ENCODE peak calls at places on chromosomes 13 and 19, in nine cellular contexts. A is HCT116; O is brain microvascular endothelial cell; D is aorta; C is naive thymus-derived CD4-positive, alpha-beta T cell; X is H9; P is A549; Z is PC-3; H is substantia nigra. K is an unnamed sample.
A peak's percentile ranks its signal among the peaks of the same experiment; 100 is the strongest.

GRCh38 chr13:108226184-108226583 is 8.0 kb downstream of the ABHD13 start:
- DNase-seq in A (no peak), O (no peak), D (no peak), C (no peak), X (no peak), P (no peak), Z (no peak), H (no peak), K (no peak)

GRCh38 chr13:74280093-74280794 is 146.0 kb upstream of the KLF12 start:
- DNase-seq in A (no peak), O (no peak), D (no peak), C (no peak), X (no peak), P (no peak), Z (no peak), H (no peak), K (no peak)

GRCh38 chr13:95858286-95859075 is 181.5 kb downstream of the DNAJC3 start:
- DNase-seq in A (no peak), O (peak; percentile 46), D (no peak), C (no peak), X (no peak), P (no peak), Z (peak; percentile 7), H (no peak), K (no peak)

GRCh38 chr19:48920949-48921348 is 12.6 kb upstream of the DHDH start:
- DNase-seq in A (no peak), O (no peak), D (no peak), C (no peak), X (no peak), P (no peak), Z (no peak), H (no peak), K (no peak)

GRCh38 chr19:2235396-2236284 is 489 bp downstream of the PLEKHJ1 start:
- DNase-seq in A (no peak), O (no peak), D (no peak), C (peak; percentile 27), X (no peak), P (no peak), Z (no peak), H (no peak), K (no peak)

GRCh38 chr13:42894765-42895181 is 97.3 kb downstream of the EPSTI1 start:
- DNase-seq in A (no peak), O (peak; percentile 51), D (no peak), C (no peak), X (no peak), P (no peak), Z (peak; percentile 51), H (no peak), K (no peak)

GRCh38 chr19:6490134-6490533 is 8.5 kb upstream of the DENND1C start:
- DNase-seq in A (no peak), O (no peak), D (no peak), C (no peak), X (no peak), P (no peak), Z (no peak), H (no peak), K (no peak)

GRCh38 chr13:56378566-56378965 is 762.2 kb upstream of the PRR20A start:
- DNase-seq in A (no peak), O (no peak), D (no peak), C (no peak), X (no peak), P (no peak), Z (no peak), H (no peak), K (no peak)

GRCh38 chr13:53250272-53250875 is 221.8 kb downstream of the OLFM4 start:
- DNase-seq in A (peak; percentile 56), O (peak; percentile 52), D (no peak), C (peak; percentile 13), X (no peak), P (peak; percentile 65), Z (peak; percentile 79), H (no peak), K (peak; percentile 14)

GRCh38 chr19:16042533-16043085 is 33.7 kb upstream of the TPM4 start:
- DNase-seq in A (no peak), O (peak; percentile 7), D (no peak), C (no peak), X (no peak), P (no peak), Z (peak; percentile 9), H (no peak), K (no peak)

GRCh38 chr13:75076476-75076875 is 405.5 kb downstream of the TBC1D4 start:
- DNase-seq in A (no peak), O (no peak), D (no peak), C (no peak), X (no peak), P (no peak), Z (no peak), H (no peak), K (no peak)

GRCh38 chr19:58380037-58380735 is 644 bp downstream of the ZNF837 start:
- DNase-seq in A (no peak), O (peak; percentile 18), D (no peak), C (no peak), X (no peak), P (no peak), Z (no peak), H (no peak), K (no peak)

GRCh38 chr13:27489456-27489855 is 39.1 kb upstream of the MTIF3 start:
- DNase-seq in A (no peak), O (no peak), D (no peak), C (no peak), X (no peak), P (no peak), Z (no peak), H (no peak), K (no peak)

GRCh38 chr19:14528419-14529253 is 758 bp upstream of the TECR start:
- DNase-seq in A (no peak), O (no peak), D (peak; percentile 54), C (no peak), X (no peak), P (no peak), Z (no peak), H (no peak), K (no peak)

GRCh38 chr19:6068711-6069110 is 41.6 kb downstream of the RFX2 start:
- DNase-seq in A (no peak), O (no peak), D (no peak), C (no peak), X (no peak), P (no peak), Z (no peak), H (no peak), K (no peak)

GRCh38 chr19:15562861-15563260 is 52.2 kb upstream of the CYP4F8 start:
- DNase-seq in A (peak; percentile 28), O (no peak), D (no peak), C (no peak), X (no peak), P (no peak), Z (peak; percentile 57), H (no peak), K (no peak)

DNA sequence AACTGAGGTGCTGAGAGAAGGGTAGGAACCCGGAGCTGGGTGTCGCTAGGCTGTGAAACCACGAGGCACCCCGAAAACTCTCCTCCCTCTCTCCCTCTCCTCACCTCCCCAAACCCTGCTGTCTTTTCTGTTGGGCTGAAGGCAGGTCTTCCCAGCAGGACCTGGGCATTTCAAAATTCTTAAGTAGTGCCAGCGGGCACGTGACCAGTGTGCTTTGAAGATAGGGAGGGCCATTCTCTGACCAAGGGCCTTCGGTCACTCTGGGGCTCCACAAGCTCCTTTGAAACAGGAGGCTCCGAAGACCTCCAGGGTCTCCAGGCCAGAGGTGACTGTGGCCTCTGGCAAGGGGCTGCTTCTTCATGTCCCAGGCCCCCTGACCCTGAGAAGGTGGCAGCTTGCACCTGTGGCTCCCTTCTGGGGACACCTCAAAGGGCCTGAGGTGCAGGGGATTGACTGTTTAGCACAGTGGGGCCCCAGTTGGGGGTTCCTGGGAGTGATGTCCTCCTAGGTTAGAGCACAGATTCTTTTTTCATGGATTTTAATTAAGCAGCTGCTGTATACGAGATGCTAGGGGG is 48.3 kb downstream of the DNM2 start:
- DNase-seq in A (no peak), O (no peak), D (no peak), C (no peak), X (no peak), P (no peak), Z (no peak), H (no peak), K (no peak)
- H3K27ac ChIP-seq in A (no peak overlapping the region), O (no peak overlapping the region), D (peak overlapping the region; percentile 53), C (peak overlapping the region; percentile 28), X (no peak overlapping the region), P (peak overlapping the region; percentile 89), Z (no peak overlapping the region), H (peak overlapping the region; percentile 95), K (no peak overlapping the region)

DNA sequence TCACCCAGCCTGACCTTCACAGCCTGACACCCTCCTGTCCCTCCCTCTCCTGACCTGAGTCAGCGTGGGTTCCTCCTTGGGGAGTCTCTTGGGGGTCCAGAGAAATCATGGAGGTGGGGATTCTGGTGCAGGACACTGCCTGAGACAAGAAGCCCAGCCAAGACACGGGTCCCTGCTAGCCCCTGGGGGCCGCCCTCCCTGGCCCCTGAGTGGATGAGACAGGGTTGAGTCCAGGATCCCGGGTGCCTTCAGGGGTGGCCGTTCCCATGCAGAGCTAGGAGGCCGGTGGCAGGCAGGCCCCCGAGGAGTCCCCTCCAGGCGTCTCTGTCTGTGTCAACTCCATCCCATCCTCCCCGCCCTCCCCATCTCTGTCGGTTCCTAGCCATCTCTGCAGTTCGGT is 1.6 kb downstream of the MAP2K7 start:
- DNase-seq in A (no peak), O (no peak), D (peak; percentile 50), C (no peak), X (no peak), P (no peak), Z (no peak), H (no peak), K (no peak)
- H3K27ac ChIP-seq in A (peak overlapping the region; percentile 92), O (no peak overlapping the region), D (no peak overlapping the region), C (no peak overlapping the region), X (no peak overlapping the region), P (no peak overlapping the region), Z (no peak overlapping the region), H (no peak overlapping the region), K (no peak overlapping the region)

GRCh38 chr13:37023871-37024270 is 23.3 kb downstream of the EXOSC8 start:
- DNase-seq in A (no peak), O (peak; percentile 22), D (no peak), C (no peak), X (no peak), P (no peak), Z (peak; percentile 24), H (no peak), K (no peak)

GRCh38 chr13:37026778-37027177 is 26.2 kb downstream of the EXOSC8 start:
- DNase-seq in A (no peak), O (no peak), D (no peak), C (no peak), X (no peak), P (no peak), Z (peak; percentile 42), H (no peak), K (no peak)

GRCh38 chr13:37027639-37028038 is 27.1 kb downstream of the EXOSC8 start:
- DNase-seq in A (no peak), O (no peak), D (no peak), C (no peak), X (no peak), P (no peak), Z (no peak), H (no peak), K (no peak)

GRCh38 chr13:37029617-37030016 is 29.0 kb downstream of the EXOSC8 start:
- DNase-seq in A (no peak), O (peak; percentile 2), D (no peak), C (no peak), X (no peak), P (no peak), Z (no peak), H (no peak), K (no peak)
- H3K27ac ChIP-seq in A (no peak overlapping the region), O (no peak overlapping the region), D (no peak overlapping the region), C (no peak overlapping the region), X (no peak overlapping the region), P (no peak overlapping the region), Z (no peak overlapping the region), H (no peak overlapping the region), K (no peak overlapping the region)

GRCh38 chr19:19474950-19475781 is 40.2 kb downstream of the TSSK6 start:
- DNase-seq in A (no peak), O (no peak), D (no peak), C (no peak), X (peak; percentile 83), P (no peak), Z (no peak), H (no peak), K (no peak)
- H3K27ac ChIP-seq in A (no peak overlapping the region), O (no peak overlapping the region), D (no peak overlapping the region), C (peak overlapping the region; percentile 35), X (no peak overlapping the region), P (no peak overlapping the region), Z (peak overlapping the region; percentile 43), H (no peak overlapping the region), K (no peak overlapping the region)

K was measured in epithelial cell of prostate.